ENCODE peak calls at places on chromosomes 5 and 9, in eight cellular contexts. One of them, this sample, is unnamed.
A peak's percentile ranks its signal among the peaks of the same experiment; 100 is the strongest.

GRCh38 chr5:14405267-14405666 is 176.3 kb upstream of the OTULINL start:
- DNase-seq in spleen: no peak
- DNase-seq in CD4-positive, alpha-beta T cell: no peak
- DNase-seq in neural progenitor cell: peak; percentile 37
- DNase-seq in tibial artery: no peak
- DNase-seq in sigmoid colon: no peak
- DNase-seq in IMR-90: no peak
- DNase-seq in HCT116: no peak
- DNase-seq in this sample: no peak

GRCh38 chr9:94950733-94951590 is 224.5 kb downstream of the AOPEP start:
- DNase-seq in spleen: no peak
- DNase-seq in CD4-positive, alpha-beta T cell: no peak
- DNase-seq in neural progenitor cell: no peak
- DNase-seq in tibial artery: no peak
- DNase-seq in sigmoid colon: no peak
- DNase-seq in IMR-90: peak; percentile 20
- DNase-seq in HCT116: no peak
- DNase-seq in this sample: no peak

GRCh38 chr9:135414293-135414692 is 65.3 kb upstream of the PPP1R26 start:
- DNase-seq in spleen: peak; percentile 10
- DNase-seq in CD4-positive, alpha-beta T cell: no peak
- DNase-seq in neural progenitor cell: no peak
- DNase-seq in tibial artery: peak; percentile 21
- DNase-seq in sigmoid colon: no peak
- DNase-seq in IMR-90: no peak
- DNase-seq in HCT116: no peak
- DNase-seq in this sample: no peak

GRCh38 chr9:75064307-75065025 is 23.5 kb downstream of the NMRK1 start:
- DNase-seq in spleen: no peak
- DNase-seq in CD4-positive, alpha-beta T cell: no peak
- DNase-seq in neural progenitor cell: no peak
- DNase-seq in tibial artery: no peak
- DNase-seq in sigmoid colon: no peak
- DNase-seq in IMR-90: peak; percentile 72
- DNase-seq in HCT116: no peak
- DNase-seq in this sample: no peak

GRCh38 chr5:178215263-178216002 is 11.1 kb downstream of the HNRNPAB start:
- DNase-seq in spleen: no peak
- DNase-seq in CD4-positive, alpha-beta T cell: no peak
- DNase-seq in neural progenitor cell: no peak
- DNase-seq in tibial artery: no peak
- DNase-seq in sigmoid colon: no peak
- DNase-seq in IMR-90: no peak
- DNase-seq in HCT116: no peak
- DNase-seq in this sample: no peak

GRCh38 chr5:4255441-4255840 is 659.8 kb downstream of the IRX1 start:
- DNase-seq in spleen: no peak
- DNase-seq in CD4-positive, alpha-beta T cell: no peak
- DNase-seq in neural progenitor cell: no peak
- DNase-seq in tibial artery: no peak
- DNase-seq in sigmoid colon: no peak
- DNase-seq in IMR-90: no peak
- DNase-seq in HCT116: no peak
- DNase-seq in this sample: no peak

GRCh38 chr9:105413486-105414068 is 34.3 kb upstream of the FSD1L start:
- DNase-seq in spleen: no peak
- DNase-seq in CD4-positive, alpha-beta T cell: no peak
- DNase-seq in neural progenitor cell: peak; percentile 68
- DNase-seq in tibial artery: no peak
- DNase-seq in sigmoid colon: no peak
- DNase-seq in IMR-90: peak; percentile 53
- DNase-seq in HCT116: peak; percentile 33
- DNase-seq in this sample: no peak

GRCh38 chr9:116482740-116483139 is 204.4 kb upstream of the TRIM32 start:
- DNase-seq in spleen: no peak
- DNase-seq in CD4-positive, alpha-beta T cell: no peak
- DNase-seq in neural progenitor cell: peak; percentile 60
- DNase-seq in tibial artery: no peak
- DNase-seq in sigmoid colon: no peak
- DNase-seq in IMR-90: no peak
- DNase-seq in HCT116: no peak
- DNase-seq in this sample: no peak

GRCh38 chr5:148791334-148791667 is 35.1 kb upstream of the ADRB2 start:
- DNase-seq in spleen: no peak
- DNase-seq in CD4-positive, alpha-beta T cell: no peak
- DNase-seq in neural progenitor cell: no peak
- DNase-seq in tibial artery: no peak
- DNase-seq in sigmoid colon: no peak
- DNase-seq in IMR-90: peak; percentile 84
- DNase-seq in HCT116: no peak
- DNase-seq in this sample: no peak

GRCh38 chr5:134550271-134551214 is 25.1 kb downstream of the JADE2 start:
- DNase-seq in spleen: no peak
- DNase-seq in CD4-positive, alpha-beta T cell: no peak
- DNase-seq in neural progenitor cell: no peak
- DNase-seq in tibial artery: no peak
- DNase-seq in sigmoid colon: no peak
- DNase-seq in IMR-90: peak; percentile 59
- DNase-seq in HCT116: no peak
- DNase-seq in this sample: no peak

GRCh38 chr5:59756373-59757035 is 137.0 kb downstream of the PDE4D start:
- DNase-seq in spleen: no peak
- DNase-seq in CD4-positive, alpha-beta T cell: no peak
- DNase-seq in neural progenitor cell: no peak
- DNase-seq in tibial artery: no peak
- DNase-seq in sigmoid colon: no peak
- DNase-seq in IMR-90: no peak
- DNase-seq in HCT116: no peak
- DNase-seq in this sample: no peak

GRCh38 chr9:88789785-88790184 is 201.5 kb upstream of the S1PR3 start:
- DNase-seq in spleen: no peak
- DNase-seq in CD4-positive, alpha-beta T cell: no peak
- DNase-seq in neural progenitor cell: no peak
- DNase-seq in tibial artery: no peak
- DNase-seq in sigmoid colon: no peak
- DNase-seq in IMR-90: peak; percentile 13
- DNase-seq in HCT116: no peak
- DNase-seq in this sample: no peak

GRCh38 chr9:91429501-91429900 is 5.9 kb upstream of the NFIL3 start:
- DNase-seq in spleen: no peak
- DNase-seq in CD4-positive, alpha-beta T cell: no peak
- DNase-seq in neural progenitor cell: no peak
- DNase-seq in tibial artery: no peak
- DNase-seq in sigmoid colon: no peak
- DNase-seq in IMR-90: no peak
- DNase-seq in HCT116: no peak
- DNase-seq in this sample: peak; percentile 39

GRCh38 chr9:35904338-35904737 is 1.7 kb upstream of the HRCT1 start:
- DNase-seq in spleen: no peak
- DNase-seq in CD4-positive, alpha-beta T cell: no peak
- DNase-seq in neural progenitor cell: no peak
- DNase-seq in tibial artery: no peak
- DNase-seq in sigmoid colon: no peak
- DNase-seq in IMR-90: no peak
- DNase-seq in HCT116: no peak
- DNase-seq in this sample: no peak

DNA sequence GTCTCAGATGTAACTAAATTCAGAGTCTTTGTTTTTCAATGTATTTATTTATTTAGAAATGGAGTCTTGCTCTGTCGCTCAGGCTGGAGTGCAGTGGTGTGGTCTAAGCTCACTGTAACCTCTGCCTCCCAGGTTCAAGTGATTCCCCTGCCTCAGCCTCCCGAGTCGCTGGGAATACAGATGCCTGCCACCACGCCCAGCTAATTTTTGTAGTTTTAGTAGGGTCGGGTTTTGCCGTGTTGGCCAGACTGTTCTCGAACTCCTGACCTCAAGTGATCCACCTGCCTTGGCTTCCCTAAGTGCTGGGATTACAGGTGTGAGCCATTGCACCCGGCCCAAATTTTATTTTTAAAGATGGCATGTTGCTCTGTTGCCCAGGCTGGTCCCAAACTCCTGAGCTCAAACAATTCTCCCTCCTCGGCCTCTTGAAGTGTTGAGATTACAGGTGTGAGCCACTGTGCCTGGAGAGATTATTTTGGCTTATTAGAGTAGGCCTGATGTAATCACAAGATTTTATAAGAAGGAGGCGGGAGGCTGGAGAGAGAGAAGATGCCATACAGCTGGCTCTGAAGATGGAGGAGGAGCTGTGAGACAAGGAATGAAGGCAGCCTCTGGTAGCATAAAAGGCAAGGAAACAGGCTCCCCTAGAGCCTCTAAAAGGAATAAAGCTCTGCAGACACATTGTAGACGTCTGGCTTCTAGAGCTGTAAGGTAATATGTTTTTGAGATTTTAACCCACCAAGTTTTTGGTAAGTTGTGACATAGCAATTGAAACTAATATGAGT is 12.9 kb upstream of the KLF9 start:
- DNase-seq in spleen: no peak
- DNase-seq in CD4-positive, alpha-beta T cell: no peak
- DNase-seq in neural progenitor cell: peak; percentile 26
- DNase-seq in tibial artery: no peak
- DNase-seq in sigmoid colon: peak; percentile 78
- DNase-seq in IMR-90: peak; percentile 58
- DNase-seq in HCT116: no peak
- DNase-seq in this sample: no peak
- TF ChIP-seq CTCF in spleen: no peak
- TF ChIP-seq CTCF in CD4-positive, alpha-beta T cell: no peak
- TF ChIP-seq CTCF in neural progenitor cell: no peak
- TF ChIP-seq CTCF in tibial artery: no peak
- TF ChIP-seq CTCF in sigmoid colon: no peak
- TF ChIP-seq CTCF in IMR-90: peak; percentile 15
- TF ChIP-seq CTCF in HCT116: no peak
- TF ChIP-seq CTCF in this sample: no peak

GRCh38 chr5:1052076-1052475 is 43.5 kb downstream of the NKD2 start:
- DNase-seq in spleen: no peak
- DNase-seq in CD4-positive, alpha-beta T cell: no peak
- DNase-seq in neural progenitor cell: no peak
- DNase-seq in tibial artery: no peak
- DNase-seq in sigmoid colon: no peak
- DNase-seq in IMR-90: no peak
- DNase-seq in HCT116: no peak
- DNase-seq in this sample: no peak
- H3K27me3 ChIP-seq in spleen: no peaks in the 10 kb centered on the region
- H3K27me3 ChIP-seq in CD4-positive, alpha-beta T cell: no peaks in the 10 kb centered on the region
- H3K27me3 ChIP-seq in neural progenitor cell: no peaks in the 10 kb centered on the region
- H3K27me3 ChIP-seq in tibial artery: no peaks in the 10 kb centered on the region
- H3K27me3 ChIP-seq in sigmoid colon: no peaks in the 10 kb centered on the region
- H3K27me3 ChIP-seq in IMR-90: no peaks in the 10 kb centered on the region
- H3K27me3 ChIP-seq in HCT116: no peaks in the 10 kb centered on the region
- H3K27me3 ChIP-seq in this sample: no peaks in the 10 kb centered on the region

DNA sequence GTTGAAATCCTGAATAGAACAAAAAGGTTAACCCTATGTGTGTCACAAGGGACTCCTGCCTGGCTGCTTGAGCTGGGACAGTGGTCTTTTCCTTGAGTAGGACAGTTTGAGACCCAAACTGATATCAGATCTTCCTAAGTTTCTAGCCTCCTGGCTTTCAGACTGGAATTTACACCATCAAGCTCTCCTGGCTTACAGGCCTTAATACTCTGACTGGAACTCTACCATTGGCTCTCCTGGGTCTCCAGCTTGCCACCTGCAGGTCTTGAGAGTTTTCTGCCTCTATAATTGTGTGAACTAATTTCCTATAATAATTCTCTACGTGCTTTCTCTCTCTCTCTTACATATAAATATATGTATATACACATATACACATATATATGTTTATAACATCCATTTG is 112.5 kb downstream of the PRR16 start:
- DNase-seq in spleen: no peak
- DNase-seq in CD4-positive, alpha-beta T cell: no peak
- DNase-seq in neural progenitor cell: peak; percentile 8
- DNase-seq in tibial artery: no peak
- DNase-seq in sigmoid colon: no peak
- DNase-seq in IMR-90: no peak
- DNase-seq in HCT116: no peak
- DNase-seq in this sample: no peak
- TF ChIP-seq CTCF in spleen: no peak
- TF ChIP-seq CTCF in CD4-positive, alpha-beta T cell: no peak
- TF ChIP-seq CTCF in neural progenitor cell: no peak
- TF ChIP-seq CTCF in tibial artery: no peak
- TF ChIP-seq CTCF in sigmoid colon: no peak
- TF ChIP-seq CTCF in IMR-90: no peak
- TF ChIP-seq CTCF in HCT116: no peak
- TF ChIP-seq CTCF in this sample: no peak

GRCh38 chr5:181120311-181120710 is 10.7 kb downstream of the OR2V1 start:
- DNase-seq in spleen: no peak
- DNase-seq in CD4-positive, alpha-beta T cell: no peak
- DNase-seq in neural progenitor cell: no peak
- DNase-seq in tibial artery: no peak
- DNase-seq in sigmoid colon: no peak
- DNase-seq in IMR-90: peak; percentile 41
- DNase-seq in HCT116: no peak
- DNase-seq in this sample: no peak

GRCh38 chr5:181121675-181122561 is 9.1 kb downstream of the OR2V1 start:
- DNase-seq in spleen: peak; percentile 53
- DNase-seq in CD4-positive, alpha-beta T cell: no peak
- DNase-seq in neural progenitor cell: no peak
- DNase-seq in tibial artery: peak; percentile 62
- DNase-seq in sigmoid colon: peak; percentile 69
- DNase-seq in IMR-90: no peak
- DNase-seq in HCT116: no peak
- DNase-seq in this sample: no peak

GRCh38 chr5:181118369-181118768 is 12.6 kb downstream of the OR2V1 start:
- DNase-seq in spleen: peak; percentile 50
- DNase-seq in CD4-positive, alpha-beta T cell: no peak
- DNase-seq in neural progenitor cell: no peak
- DNase-seq in tibial artery: peak; percentile 20
- DNase-seq in sigmoid colon: peak; percentile 27
- DNase-seq in IMR-90: no peak
- DNase-seq in HCT116: no peak
- DNase-seq in this sample: no peak

GRCh38 chr5:181119105-181119504 is 11.9 kb downstream of the OR2V1 start:
- DNase-seq in spleen: no peak
- DNase-seq in CD4-positive, alpha-beta T cell: no peak
- DNase-seq in neural progenitor cell: no peak
- DNase-seq in tibial artery: peak; percentile 17
- DNase-seq in sigmoid colon: peak; percentile 19
- DNase-seq in IMR-90: no peak
- DNase-seq in HCT116: no peak
- DNase-seq in this sample: no peak

DNA sequence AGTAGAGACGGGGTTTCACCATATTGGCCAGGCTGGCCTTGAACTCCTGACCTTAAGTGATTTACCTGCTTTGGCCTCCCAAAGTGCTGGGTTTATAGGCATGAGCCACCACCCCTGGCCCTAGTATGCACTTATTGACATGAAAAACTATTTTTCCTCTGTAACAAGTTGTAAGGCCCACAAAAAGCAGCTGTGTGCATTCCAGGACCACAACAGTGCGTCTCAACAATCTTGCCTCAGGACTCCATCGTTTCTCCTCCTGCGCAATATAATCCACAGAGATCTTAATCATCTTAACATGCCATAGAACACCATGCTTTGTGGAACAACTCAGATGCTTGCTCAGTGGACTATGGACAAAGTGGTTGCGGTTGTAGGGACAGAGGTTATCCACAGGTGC is 10.2 kb downstream of the OR2V1 start:
- DNase-seq in spleen: no peak
- DNase-seq in CD4-positive, alpha-beta T cell: no peak
- DNase-seq in neural progenitor cell: no peak
- DNase-seq in tibial artery: peak; percentile 44
- DNase-seq in sigmoid colon: no peak
- DNase-seq in IMR-90: no peak
- DNase-seq in HCT116: no peak
- DNase-seq in this sample: no peak
- H3K27me3 ChIP-seq in spleen: peaks cover 17% of the 10 kb centered on the region
- H3K27me3 ChIP-seq in CD4-positive, alpha-beta T cell: peaks cover 70% of the 10 kb centered on the region
- H3K27me3 ChIP-seq in neural progenitor cell: peaks cover 72% of the 10 kb centered on the region
- H3K27me3 ChIP-seq in tibial artery: peaks cover 53% of the 10 kb centered on the region
- H3K27me3 ChIP-seq in sigmoid colon: peaks cover 85% of the 10 kb centered on the region
- H3K27me3 ChIP-seq in IMR-90: no peaks in the 10 kb centered on the region
- H3K27me3 ChIP-seq in HCT116: no peaks in the 10 kb centered on the region
- H3K27me3 ChIP-seq in this sample: peaks cover 4% of the 10 kb centered on the region

This sample was measured in DND-41.